ENCODE peak calls at places on chromosomes 4 and X, in seven cellular contexts. X, N, T, V, J, A and P are unnamed samples.

GRCh38 chr4:85393201-85393600 is 81.7 kb upstream of the ARHGAP24 start:
- DNase-seq in X (no peak), N (no peak), T (no peak), V (no peak), J (no peak), A (no peak), P (no peak)

GRCh38 chr4:139892973-139893736 is 227.5 kb downstream of the MGST2 start:
- DNase-seq in X (no peak), N (no peak), T (no peak), V (no peak), J (no peak), A (no peak), P (no peak)

GRCh38 chr4:15348695-15349094 is 79.1 kb upstream of the C1QTNF7 start:
- DNase-seq in X (no peak), N (no peak), T (no peak), V (no peak), J (no peak), A (no peak), P (no peak)

GRCh38 chr4:118410143-118410542 is 57.3 kb upstream of the PRSS12 start:
- DNase-seq in X (no peak), N (peak; percentile 65), T (no peak), V (no peak), J (no peak), A (no peak), P (no peak)

GRCh38 chr4:57501715-57502114 is 391.5 kb upstream of the IGFBP7 start:
- DNase-seq in X (peak; percentile 7), N (peak; percentile 30), T (no peak), V (no peak), J (no peak), A (peak; percentile 78), P (no peak)

GRCh38 chr4:82785248-82786003 is 13.2 kb downstream of the SCD5 start:
- DNase-seq in X (no peak), N (peak; percentile 93), T (no peak), V (no peak), J (no peak), A (peak; percentile 84), P (no peak)

GRCh38 chrX:101397779-101398178 is 7.0 kb downstream of the RPL36A start:
- DNase-seq in X (no peak), N (peak; percentile 30), T (no peak), V (no peak), J (no peak), A (no peak), P (no peak)

GRCh38 chr4:151573945-151574344 is 165.0 kb downstream of the FHIP1A start:
- DNase-seq in X (no peak), N (no peak), T (no peak), V (no peak), J (peak; percentile 68), A (no peak), P (no peak)

GRCh38 chr4:177308125-177308524 is 1.5 kb upstream of the NEIL3 start:
- DNase-seq in X (peak; percentile 93), N (peak; percentile 71), T (no peak), V (no peak), J (no peak), A (no peak), P (no peak)

GRCh38 chr4:78864405-78865024 is 74.7 kb downstream of the PAQR3 start:
- DNase-seq in X (peak; percentile 62), N (peak; percentile 90), T (peak; percentile 56), V (peak; percentile 89), J (no peak), A (peak; percentile 53), P (peak; percentile 68)

GRCh38 chr4:3346146-3346545 is 53.3 kb downstream of the RGS12 start:
- DNase-seq in X (peak; percentile 74), N (peak; percentile 87), T (peak; percentile 43), V (peak; percentile 80), J (no peak), A (peak; percentile 79), P (peak; percentile 33)

GRCh38 chr4:167168611-167169010 is 65.7 kb downstream of the SPOCK3 start:
- DNase-seq in X (no peak), N (no peak), T (no peak), V (no peak), J (no peak), A (no peak), P (no peak)

GRCh38 chr4:94519019-94519418 is 67.3 kb downstream of the PDLIM5 start:
- DNase-seq in X (no peak), N (no peak), T (no peak), V (no peak), J (no peak), A (no peak), P (no peak)

GRCh38 chr4:186020793-186021407 is 48.1 kb upstream of the TLR3 start:
- DNase-seq in X (no peak), N (peak; percentile 49), T (no peak), V (peak; percentile 23), J (no peak), A (no peak), P (no peak)

GRCh38 chrX:111581086-111581485 is 69.6 kb downstream of the SERTM2 start:
- DNase-seq in X (no peak), N (no peak), T (no peak), V (no peak), J (no peak), A (no peak), P (no peak)

GRCh38 chrX:154436597-154437397 is at the start of gene GDI1:
- DNase-seq in X (peak; percentile 30), N (peak; percentile 64), T (peak; percentile 33), V (peak; percentile 72), J (peak; percentile 66), A (peak; percentile 44), P (peak; percentile 38)

GRCh38 chr4:159199827-159200226 is 96.9 kb downstream of the RAPGEF2 start:
- DNase-seq in X (no peak), N (no peak), T (no peak), V (no peak), J (no peak), A (no peak), P (no peak)

GRCh38 chr4:164383187-164384181 is 370.4 kb upstream of the SMIM31 start:
- DNase-seq in X (peak; percentile 45), N (no peak), T (no peak), V (peak; percentile 79), J (no peak), A (no peak), P (no peak)

GRCh38 chrX:155313766-155314165 is 20.6 kb downstream of the CLIC2 start:
- DNase-seq in X (peak; percentile 75), N (no peak), T (no peak), V (no peak), J (no peak), A (peak; percentile 57), P (peak; percentile 16)

GRCh38 chr4:8642651-8643321 is 50.2 kb downstream of the CPZ start:
- DNase-seq in X (no peak), N (no peak), T (no peak), V (no peak), J (no peak), A (no peak), P (no peak)

GRCh38 chr4:168735735-168736134 is 238.9 kb downstream of the PALLD start:
- DNase-seq in X (no peak), N (no peak), T (no peak), V (peak; percentile 49), J (no peak), A (no peak), P (no peak)

GRCh38 chr4:38174811-38175210 is 214.6 kb downstream of the PTTG2 start:
- DNase-seq in X (no peak), N (no peak), T (no peak), V (peak; percentile 70), J (no peak), A (no peak), P (no peak)

GRCh38 chrX:119622356-119623232 is 16.4 kb upstream of the NKRF start:
- DNase-seq in X (no peak), N (peak; percentile 72), T (peak; percentile 35), V (peak; percentile 67), J (peak; percentile 35), A (peak; percentile 22), P (no peak)

GRCh38 chr4:129839687-129840086 is 743.7 kb downstream of the C4orf33 start:
- DNase-seq in X (no peak), N (no peak), T (no peak), V (no peak), J (no peak), A (no peak), P (no peak)

GRCh38 chr4:19193274-19193962 is 1058.3 kb upstream of the SLIT2 start:
- DNase-seq in X (no peak), N (no peak), T (no peak), V (no peak), J (peak; percentile 41), A (no peak), P (no peak)

GRCh38 chrX:115344885-115345653 is 55.6 kb downstream of the LUZP4 start:
- DNase-seq in X (peak; percentile 34), N (peak; percentile 97), T (peak; percentile 90), V (peak; percentile 84), J (peak; percentile 56), A (peak; percentile 67), P (peak; percentile 80)

GRCh38 chrX:20988118-20988517 is 386.1 kb upstream of the CNKSR2 start:
- DNase-seq in X (no peak), N (peak; percentile 1), T (no peak), V (no peak), J (no peak), A (peak; percentile 64), P (no peak)

GRCh38 chr4:120731561-120731960 is 191.0 kb downstream of the PRDM5 start:
- DNase-seq in X (no peak), N (no peak), T (no peak), V (no peak), J (no peak), A (peak; percentile 10), P (no peak)

GRCh38 chr4:15778742-15779231 is 659 bp downstream of the CD38 start:
- DNase-seq in X (no peak), N (peak; percentile 32), T (peak; percentile 2), V (peak; percentile 49), J (peak; percentile 62), A (peak; percentile 5), P (no peak)

GRCh38 chr4:127809173-127809800 is 27.2 kb downstream of the HSPA4L start:
- DNase-seq in X (no peak), N (peak; percentile 35), T (no peak), V (peak; percentile 4), J (no peak), A (no peak), P (no peak)

GRCh38 chr4:152697284-152698011 is 17.7 kb upstream of the TMEM154 start:
- DNase-seq in X (no peak), N (no peak), T (no peak), V (no peak), J (no peak), A (no peak), P (no peak)

GRCh38 chr4:38040619-38041018 is 80.4 kb downstream of the PTTG2 start:
- DNase-seq in X (no peak), N (no peak), T (no peak), V (no peak), J (no peak), A (no peak), P (no peak)

GRCh38 chr4:67558493-67558892 is at the start of gene STAP1:
- DNase-seq in X (no peak), N (no peak), T (no peak), V (no peak), J (no peak), A (no peak), P (no peak)

GRCh38 chr4:184450045-184450444 is 24.3 kb downstream of the IRF2 start:
- DNase-seq in X (no peak), N (peak; percentile 65), T (no peak), V (no peak), J (no peak), A (peak; percentile 23), P (no peak)

GRCh38 chrX:150616863-150617198 is 48.4 kb downstream of the MTM1 start:
- DNase-seq in X (no peak), N (no peak), T (no peak), V (no peak), J (no peak), A (no peak), P (no peak)

GRCh38 chrX:14235004-14235403 is 205.3 kb upstream of the GEMIN8 start:
- DNase-seq in X (no peak), N (no peak), T (no peak), V (peak; percentile 9), J (no peak), A (no peak), P (no peak)